ENCODE peak calls at places on chromosomes 4 and X, in five cellular contexts. U is IMR-90; O is central memory CD4-positive, alpha-beta T cell; I is ACHN; L is ELR. B is an unnamed sample.

GRCh38 chrX:24396930-24397277 is 36.5 kb downstream of the SUPT20HL1 start:
- DNase-seq in I (no peak), O (no peak), U (no peak), L (no peak), B (no peak)

GRCh38 chr4:110492522-110492921 is 16.6 kb downstream of the ENPEP start:
- DNase-seq in L (no peak), O (no peak), I (no peak), U (no peak), B (no peak)

GRCh38 chr4:186161138-186161537 is 30.2 kb upstream of the CYP4V2 start:
- DNase-seq in U (no peak), L (no peak), O (no peak), I (no peak), B (peak)

GRCh38 chrX:38271154-38271716 is 50.6 kb upstream of the SRPX start:
- DNase-seq in U (no peak), I (no peak), O (no peak), L (peak), B (no peak)

GRCh38 chr4:1205641-1206298 is 33.4 kb upstream of the SPON2 start:
- DNase-seq in O (no peak), I (no peak), L (no peak), U (no peak), B (no peak)

GRCh38 chrX:15073313-15073712 is 196.6 kb downstream of the ASB9 start:
- DNase-seq in U (no peak), O (no peak), I (no peak), L (no peak), B (no peak)

GRCh38 chrX:46433892-46434291 is 111.3 kb downstream of the ZNF674 start:
- DNase-seq in L (no peak), O (no peak), U (peak), I (no peak), B (no peak)

GRCh38 chrX:154121961-154122360 is 22.1 kb upstream of the OPN1LW start:
- DNase-seq in U (no peak), I (no peak), O (no peak), L (no peak), B (no peak)